ENCODE peak calls at places on chromosomes 5 and 9, in six cellular contexts. A is MM.1S, Y is heart left ventricle, K is pancreas, X is prostate gland, J is H1. M is an unnamed sample. For H3K27me3 and H3K4me1, the result is how much of the 10 kb centered on the place peaks cover.

GRCh38 chr5:36090033-36090432 is 23.4 kb upstream of the UGT3A2 start:
- DNase-seq in X (no peak), Y (no peak), A (peak), J (peak), K (no peak), M (peak)

GRCh38 chr9:134490446-134490845 is 151.2 kb upstream of the COL5A1 start:
- DNase-seq in Y (no peak), K (no peak), A (no peak), X (no peak), J (no peak), M (no peak)

GRCh38 chr9:113306566-113306965 is 3.4 kb upstream of the RNF183 start:
- DNase-seq in X (no peak), A (no peak), J (no peak), K (no peak), Y (no peak), M (no peak)

GRCh38 chr5:100188339-100188738 is 346.8 kb upstream of the FAM174A start:
- DNase-seq in Y (no peak), K (no peak), J (no peak), X (no peak), A (no peak), M (no peak)

GRCh38 chr5:138654281-138654867 is 79.2 kb upstream of the HSPA9 start:
- DNase-seq in J (no peak), X (no peak), K (no peak), A (peak), Y (no peak), M (no peak)

GRCh38 chr5:59554501-59554900 is 339.0 kb downstream of the PDE4D start:
- DNase-seq in A (no peak), J (no peak), Y (no peak), K (no peak), X (no peak), M (no peak)

GRCh38 chr9:115775669-115776068 is 377.9 kb upstream of the PAPPA start:
- DNase-seq in A (no peak), X (no peak), J (no peak), Y (no peak), K (no peak), M (no peak)

GRCh38 chr5:68332546-68332945 is 117.0 kb downstream of the PIK3R1 start:
- DNase-seq in K (no peak), J (no peak), X (no peak), Y (no peak), A (no peak), M (no peak)

GRCh38 chr5:167489202-167489601 is 802.2 kb upstream of the WWC1 start:
- DNase-seq in K (no peak), X (no peak), J (no peak), Y (no peak), A (no peak), M (no peak)

GRCh38 chr9:30996761-30997160 is 1387.7 kb upstream of the ACO1 start:
- DNase-seq in K (no peak), X (no peak), J (no peak), A (no peak), Y (no peak), M (no peak)

GRCh38 chr9:5478214-5478613 is 27.9 kb downstream of the CD274 start:
- DNase-seq in X (no peak), Y (no peak), J (no peak), K (no peak), A (no peak), M (no peak)

GRCh38 chr9:6564370-6564769 is 81.2 kb downstream of the GLDC start:
- DNase-seq in A (no peak), Y (no peak), K (no peak), X (no peak), J (no peak), M (no peak)

GRCh38 chr5:14268236-14268701 is 125.1 kb downstream of the TRIO start:
- DNase-seq in A (no peak), J (no peak), K (no peak), X (no peak), Y (peak), M (no peak)

GRCh38 chr5:65034782-65035181 is 266.1 kb downstream of the CWC27 start:
- DNase-seq in K (peak), J (no peak), A (no peak), X (no peak), Y (peak), M (no peak)

GRCh38 chr9:132415181-132415580 is 5.2 kb downstream of the CFAP77 start:
- DNase-seq in J (no peak), A (no peak), X (no peak), K (no peak), Y (no peak), M (no peak)

GRCh38 chr9:12631866-12632265 is 61.3 kb upstream of the TYRP1 start:
- DNase-seq in J (no peak), Y (no peak), K (no peak), A (no peak), X (no peak), M (no peak)

GRCh38 chr9:129728744-129729143 is 24.1 kb downstream of the PTGES start:
- DNase-seq in K (no peak), J (no peak), Y (no peak), X (no peak), A (no peak), M (no peak)

GRCh38 chr5:61228691-61229280 is 66.5 kb upstream of the SMIM15 start:
- DNase-seq in J (no peak), A (no peak), K (no peak), X (peak), Y (no peak), M (no peak)

GRCh38 chr9:118009585-118009984 is 305.4 kb downstream of the TLR4 start:
- DNase-seq in K (no peak), J (peak), X (no peak), A (no peak), Y (no peak), M (peak)

GRCh38 chr5:135191084-135191826 is 157.2 kb upstream of the PITX1 start:
- DNase-seq in X (peak), Y (peak), J (peak), K (peak), A (peak), M (peak)

GRCh38 chr5:9365501-9365900 is 180.4 kb downstream of the SEMA5A start:
- DNase-seq in J (no peak), X (no peak), Y (no peak), A (no peak), K (no peak), M (no peak)

GRCh38 chr9:134372621-134373267 is 46.5 kb downstream of the RXRA start:
- DNase-seq in Y (peak), X (no peak), A (no peak), K (no peak), J (no peak), M (no peak)

GRCh38 chr5:39716532-39716971 is 291.8 kb upstream of the DAB2 start:
- DNase-seq in X (no peak), Y (no peak), A (peak), K (peak), J (peak), M (peak)

GRCh38 chr5:153952893-153953292 is 85.8 kb downstream of the FAM114A2 start:
- DNase-seq in A (no peak), K (no peak), J (no peak), X (no peak), Y (no peak), M (no peak)

GRCh38 chr9:93955356-93956182 is 414 bp upstream of the BARX1 start:
- DNase-seq in X (no peak), Y (no peak), K (no peak), A (no peak), J (no peak), M (no peak)

GRCh38 chr5:69006030-69006429 is 87.8 kb upstream of the SLC30A5 start:
- DNase-seq in A (no peak), X (no peak), Y (no peak), J (no peak), K (no peak), M (no peak)

GRCh38 chr5:14217587-14217986 is 74.4 kb downstream of the TRIO start:
- DNase-seq in K (no peak), A (no peak), J (no peak), X (no peak), Y (no peak), M (no peak)

GRCh38 chr9:35908484-35909125 is 685 bp upstream of the SPAAR start:
- DNase-seq in Y (peak), K (no peak), X (no peak), A (no peak), J (no peak), M (no peak)

GRCh38 chr9:16236882-16237281 is 633.6 kb downstream of the BNC2 start:
- DNase-seq in A (no peak), Y (no peak), X (no peak), J (no peak), K (no peak), M (no peak)

GRCh38 chr5:59760798-59761348 is 132.7 kb downstream of the PDE4D start:
- DNase-seq in A (no peak), Y (no peak), K (no peak), J (no peak), X (no peak), M (no peak)

GRCh38 chr5:113807384-113808053 is 294.0 kb downstream of the YTHDC2 start:
- DNase-seq in J (no peak), X (no peak), K (no peak), Y (peak), A (no peak), M (no peak)

GRCh38 chr9:126471084-126471611 is 142.6 kb upstream of the LMX1B start:
- DNase-seq in J (no peak), K (no peak), A (peak), X (no peak), Y (peak), M (no peak)

DNA sequence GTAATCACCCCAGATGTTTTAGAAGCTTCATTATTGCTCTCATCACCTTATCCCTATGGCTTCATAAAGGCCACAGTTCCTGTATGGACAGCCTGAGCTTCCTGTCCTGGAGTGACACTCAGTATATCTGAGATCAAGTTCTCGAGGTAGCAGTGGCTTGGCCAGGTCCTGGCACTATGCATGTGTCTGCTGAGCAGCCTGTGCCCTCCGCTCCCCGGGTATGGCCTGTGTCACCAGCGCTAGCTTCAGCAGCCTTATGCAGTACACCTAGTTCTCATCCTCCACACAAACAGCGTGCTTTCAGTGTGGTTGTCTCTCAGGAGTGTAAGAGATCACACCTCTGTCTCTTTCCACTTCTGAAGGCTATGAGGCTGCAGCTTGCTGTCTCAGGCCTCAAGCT is 514.7 kb downstream of the DIRAS2 start:
- DNase-seq in J (no peak), Y (no peak), A (no peak), X (no peak), K (no peak), M (no peak)
- H3K27me3 ChIP-seq in J (under half), Y (under half), A (under half), X (under half), K (under half), M (under half)

DNA sequence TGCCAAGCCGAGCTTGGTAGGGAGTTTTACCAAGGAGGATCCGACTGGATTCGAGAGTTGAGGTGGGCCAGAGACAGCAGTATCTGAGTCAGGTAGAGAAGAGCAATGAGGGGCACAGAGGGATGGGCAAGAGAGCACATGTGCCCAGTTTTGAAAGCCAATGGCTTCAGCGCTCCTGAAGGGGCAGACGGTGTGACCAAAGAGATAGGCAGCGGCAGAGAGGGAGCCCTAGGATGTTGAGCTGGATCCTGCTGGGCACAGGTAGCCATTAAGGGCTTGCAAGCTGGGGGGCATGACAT is 941 bp downstream of the FGFR4 start:
- DNase-seq in A (no peak), Y (no peak), J (no peak), X (no peak), K (no peak), M (no peak)
- H3K4me1 ChIP-seq in A (under half), Y (under half), J (under half), X (under half), K (under half), M (under half)

DNA sequence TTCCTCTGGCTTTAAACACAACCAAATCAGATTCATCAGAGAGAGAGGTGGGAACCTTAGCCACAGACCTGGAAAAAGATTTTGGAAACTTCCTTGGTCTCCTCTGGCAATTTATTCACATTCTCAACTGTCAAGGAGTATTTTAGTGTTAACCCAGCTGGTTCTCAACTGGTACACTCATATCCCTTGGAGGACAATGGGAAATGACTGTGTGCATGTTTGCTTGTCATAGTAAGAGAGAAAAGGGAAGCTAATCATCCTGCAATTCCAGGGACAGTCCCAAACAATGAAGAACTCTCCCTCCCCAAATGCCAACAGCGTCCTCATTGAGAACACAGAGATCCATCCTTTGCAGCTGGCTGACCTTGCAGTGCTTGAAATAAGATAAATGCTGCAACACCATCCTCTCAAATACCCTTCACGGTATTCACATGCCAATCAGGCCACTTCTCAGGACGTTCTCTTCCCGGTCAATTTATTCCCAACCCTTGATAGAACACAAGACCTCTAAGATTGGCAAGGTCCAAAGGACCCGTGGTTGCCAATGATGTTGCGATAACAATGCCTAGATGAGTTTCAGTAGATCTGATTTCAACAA is 75.5 kb downstream of the EPB41L4B start:
- DNase-seq in X (no peak), J (no peak), K (no peak), A (no peak), Y (no peak), M (no peak)
- H3K27ac ChIP-seq in X (no peak), J (no peak), K (no peak), A (no peak), Y (no peak), M (no peak)

GRCh38 chr5:1297243-1297642 is 2.4 kb upstream of the TERT start:
- DNase-seq in J (no peak), A (no peak), X (no peak), Y (no peak), K (no peak), M (no peak)
- H3K27me3 ChIP-seq in J (under half), A (under half), X (under half), Y (under half), K (under half), M (under half)

DNA sequence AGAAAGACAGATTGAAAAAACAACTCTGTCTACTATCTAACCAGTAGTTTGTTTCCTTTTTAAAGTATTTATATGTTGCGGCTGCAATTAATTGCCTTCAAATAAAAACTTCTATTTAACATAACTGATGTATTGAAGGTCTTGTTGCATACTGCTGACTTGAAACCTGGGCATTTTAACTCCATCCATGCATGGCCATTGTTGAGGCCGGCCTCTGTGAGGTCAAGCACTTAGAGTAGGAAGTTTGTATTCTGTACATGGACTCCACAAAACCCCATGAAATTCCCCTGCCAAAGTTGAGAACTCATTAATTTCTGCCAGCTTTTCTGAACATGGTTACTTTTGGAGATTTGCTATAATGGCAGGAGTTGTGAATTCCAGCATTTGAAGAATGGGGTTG is 150.6 kb downstream of the GAS1 start:
- DNase-seq in K (no peak), Y (no peak), J (no peak), X (no peak), A (no peak), M (no peak)
- H3K4me1 ChIP-seq in K (under half), Y (under half), J (under half), X (under half), A (under half), M (under half)

GRCh38 chr9:91034976-91035824 is 233.6 kb downstream of the SYK start:
- DNase-seq in X (no peak), A (peak), K (no peak), J (no peak), Y (no peak), M (no peak)

GRCh38 chr9:91037511-91038482 is 236.2 kb downstream of the SYK start:
- DNase-seq in Y (peak), K (no peak), X (no peak), J (no peak), A (no peak), M (no peak)

GRCh38 chr9:91035825-91036208 is 234.2 kb downstream of the SYK start:
- DNase-seq in Y (no peak), J (no peak), K (no peak), X (no peak), A (no peak), M (no peak)

GRCh38 chr9:91036826-91037510 is 235.3 kb downstream of the SYK start:
- DNase-seq in A (no peak), J (peak), Y (peak), X (peak), K (peak), M (peak)

GRCh38 chr9:91036356-91036755 is 234.7 kb downstream of the SYK start:
- DNase-seq in K (no peak), Y (no peak), J (no peak), X (no peak), A (peak), M (no peak)
- H3K27ac ChIP-seq in K (no peak), Y (no peak), J (no peak), X (no peak), A (peak), M (no peak)

GRCh38 chr5:170329524-170329923 is 31.9 kb upstream of the LCP2 start:
- DNase-seq in J (no peak), A (no peak), K (no peak), Y (no peak), X (no peak), M (no peak)
- H3K27me3 ChIP-seq in J (under half), A (under half), K (under half), Y (under half), X (under half), M (under half)

DNA sequence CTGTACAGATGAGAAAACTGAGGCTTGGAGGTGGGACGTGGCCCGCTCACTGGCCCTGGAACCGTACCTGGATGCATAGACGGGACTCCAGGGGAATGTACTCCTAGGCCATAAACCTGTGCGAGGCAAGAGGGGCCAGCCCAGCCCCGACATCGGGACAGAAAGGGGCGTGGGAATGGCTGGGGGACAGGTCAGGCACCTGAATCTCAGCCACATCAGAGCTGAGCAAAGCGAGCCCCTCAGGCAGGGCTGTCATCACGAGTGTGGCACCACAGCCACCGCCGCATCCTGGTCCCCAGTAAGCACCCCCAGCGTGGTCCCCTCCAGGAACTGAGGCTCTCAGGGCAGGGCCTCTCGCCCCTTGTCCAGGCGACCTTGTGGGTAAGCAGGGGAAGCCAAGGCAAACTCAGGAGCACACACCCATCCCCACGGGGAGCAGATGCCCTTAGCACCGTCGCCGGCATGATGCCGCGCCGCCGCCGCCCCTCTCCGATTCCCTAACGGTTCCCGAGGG is 16.5 kb downstream of the NACC2 start:
- DNase-seq in K (peak), Y (no peak), J (no peak), A (no peak), X (no peak), M (no peak)
- H3K4me1 ChIP-seq in K (under half), Y (under half), J (under half), A (under half), X (under half), M (under half)

GRCh38 chr5:109145139-109145538 is 264.6 kb downstream of the PJA2 start:
- DNase-seq in K (no peak), Y (no peak), X (no peak), J (no peak), A (no peak), M (no peak)

GRCh38 chr5:109152565-109152964 is 257.2 kb downstream of the PJA2 start:
- DNase-seq in A (no peak), Y (no peak), J (no peak), K (no peak), X (no peak), M (no peak)

GRCh38 chr5:109141499-109142200 is 268.1 kb downstream of the PJA2 start:
- DNase-seq in A (no peak), K (no peak), X (no peak), Y (no peak), J (no peak), M (no peak)

GRCh38 chr5:109143001-109143400 is 266.8 kb downstream of the PJA2 start:
- DNase-seq in Y (no peak), A (no peak), X (no peak), J (no peak), K (no peak), M (no peak)

DNA sequence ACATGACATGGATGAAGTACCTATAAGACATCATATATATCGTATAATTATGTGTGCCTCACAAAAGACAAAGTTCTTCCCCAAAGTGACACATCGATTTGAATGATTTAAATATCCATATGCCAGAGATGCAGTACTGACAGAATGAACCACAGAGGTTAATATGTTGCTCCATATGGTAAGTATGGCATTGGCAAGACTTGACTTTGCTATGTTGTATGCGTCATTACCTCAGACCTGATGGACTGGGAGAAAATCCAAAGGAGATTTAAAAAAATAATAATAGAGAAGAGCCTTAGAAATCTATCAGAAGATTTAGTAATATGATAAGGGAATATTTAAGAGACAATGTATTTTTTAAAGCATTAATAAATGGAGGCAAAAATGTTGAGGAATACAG is 263.2 kb downstream of the PJA2 start:
- DNase-seq in X (no peak), A (no peak), K (no peak), Y (no peak), J (no peak), M (no peak)
- H3K27ac ChIP-seq in X (no peak), A (no peak), K (no peak), Y (no peak), J (no peak), M (no peak)

M was measured in iPS DF 6.9.